ENCODE peak calls at places on chromosomes 6 and 20, in eight cellular contexts. E is HEK293T, F is breast epithelium, I is ELF-1, W is left cardiac atrium, L is GM12878, Q is SK-N-SH, R is memory B cell. M is an unnamed sample.

GRCh38 chr6:324116-324728 is 31.9 kb downstream of the DUSP22 start:
- DNase-seq in E (no peak), F (no peak), I (peak; percentile 32), W (no peak), L (no peak), Q (no peak), R (no peak), M (no peak)

GRCh38 chr6:141580988-141581387 is 551.7 kb upstream of the GJE1 start:
- DNase-seq in E (no peak), F (no peak), I (no peak), W (no peak), L (no peak), Q (no peak), R (no peak), M (no peak)

GRCh38 chr6:31718294-31718693 is 3.1 kb downstream of the LY6G6D start:
- DNase-seq in E (no peak), F (peak; percentile 85), I (peak; percentile 84), W (no peak), L (no peak), Q (no peak), R (no peak), M (no peak)

GRCh38 chr20:59145926-59146800 is 17.5 kb upstream of the ZNF831 start:
- DNase-seq in E (no peak), F (peak; percentile 4), I (no peak), W (no peak), L (no peak), Q (no peak), R (no peak), M (no peak)

GRCh38 chr20:44211177-44212039 is 837 bp upstream of the OSER1 start:
- DNase-seq in E (no peak), F (no peak), I (peak; percentile 40), W (no peak), L (no peak), Q (peak; percentile 34), R (no peak), M (no peak)

GRCh38 chr6:75217203-75217602 is 11.3 kb upstream of the COL12A1 start:
- DNase-seq in E (no peak), F (no peak), I (no peak), W (no peak), L (no peak), Q (no peak), R (no peak), M (no peak)

GRCh38 chr20:61576372-61576771 is 324.3 kb downstream of the CDH4 start:
- DNase-seq in E (no peak), F (no peak), I (no peak), W (no peak), L (no peak), Q (no peak), R (no peak), M (no peak)

GRCh38 chr6:44442235-44442634 is 54.7 kb downstream of the CDC5L start:
- DNase-seq in E (no peak), F (no peak), I (no peak), W (no peak), L (no peak), Q (no peak), R (no peak), M (no peak)

GRCh38 chr6:129542705-129543104 is 167.3 kb downstream of the ARHGAP18 start:
- DNase-seq in E (no peak), F (no peak), I (no peak), W (no peak), L (no peak), Q (no peak), R (no peak), M (no peak)

GRCh38 chr6:113630365-113630737 is 226.8 kb upstream of the MARCKS start:
- DNase-seq in E (no peak), F (no peak), I (no peak), W (no peak), L (no peak), Q (no peak), R (no peak), M (no peak)

GRCh38 chr20:18639501-18639979 is 51.7 kb downstream of the DTD1 start:
- DNase-seq in E (no peak), F (no peak), I (no peak), W (no peak), L (no peak), Q (no peak), R (no peak), M (no peak)

GRCh38 chr6:149963212-149963461 is 606 bp upstream of the ULBP1 start:
- DNase-seq in E (peak; percentile 33), F (no peak), I (peak; percentile 59), W (no peak), L (no peak), Q (no peak), R (no peak), M (no peak)

GRCh38 chr6:20115269-20116005 is 96.8 kb downstream of the MBOAT1 start:
- DNase-seq in E (no peak), F (no peak), I (no peak), W (no peak), L (no peak), Q (no peak), R (no peak), M (no peak)

GRCh38 chr6:25623065-25623464 is 28.9 kb upstream of the SCGN start:
- DNase-seq in E (no peak), F (no peak), I (no peak), W (no peak), L (no peak), Q (no peak), R (no peak), M (no peak)

GRCh38 chr20:58478141-58478805 is 36.9 kb downstream of the APCDD1L start:
- DNase-seq in E (no peak), F (no peak), I (no peak), W (no peak), L (no peak), Q (no peak), R (no peak), M (no peak)